ENCODE peak calls at places on chromosomes 4 and X, in five cellular contexts. Q, V, S, E and X are unnamed samples.

GRCh38 chr4:128589384-128589957 is 220.0 kb upstream of the JADE1 start:
- DNase-seq in Q (no peak), V (no peak), S (no peak), E (no peak), X (no peak)

GRCh38 chr4:15374697-15375096 is 53.1 kb upstream of the C1QTNF7 start:
- DNase-seq in Q (peak), V (no peak), S (no peak), E (no peak), X (no peak)

GRCh38 chrX:132967049-132967448 is 8.6 kb upstream of the HS6ST2 start:
- DNase-seq in Q (no peak), V (no peak), S (no peak), E (peak), X (no peak)

GRCh38 chr4:78343682-78344081 is 207.9 kb upstream of the ANXA3 start:
- DNase-seq in Q (no peak), V (peak), S (no peak), E (no peak), X (no peak)

GRCh38 chr4:8270912-8271815 is 1.6 kb downstream of the HTRA3 start:
- DNase-seq in Q (peak), V (no peak), S (no peak), E (no peak), X (no peak)

GRCh38 chr4:88457307-88458090 is 580 bp downstream of the HERC5 start:
- DNase-seq in Q (no peak), V (peak), S (no peak), E (no peak), X (peak)

GRCh38 chr4:80188457-80188800 is 8.9 kb upstream of the PRDM8 start:
- DNase-seq in Q (no peak), V (no peak), S (no peak), E (no peak), X (no peak)

GRCh38 chr4:92163348-92163747 is 140.4 kb upstream of the GRID2 start:
- DNase-seq in Q (peak), V (no peak), S (no peak), E (no peak), X (peak)

GRCh38 chrX:132016628-132017430 is 6.3 kb upstream of the STK26 start:
- DNase-seq in Q (no peak), V (no peak), S (no peak), E (no peak), X (no peak)

GRCh38 chr4:107069049-107069448 is 32.9 kb upstream of the DKK2 start:
- DNase-seq in Q (peak), V (no peak), S (no peak), E (no peak), X (peak)

GRCh38 chrX:11836284-11836683 is 78.2 kb downstream of the MSL3 start:
- DNase-seq in Q (no peak), V (no peak), S (no peak), E (no peak), X (no peak)